ENCODE peak calls at places on chromosome 5, in seven cellular contexts. A is neuronal stem cell, P is H9, C is IMR-90, L is mesenchymal stem cell, M is trophoblast cell, Z is mesendoderm. J is an unnamed sample.
A peak's percentile ranks its signal among the peaks of the same experiment; 100 is the strongest.

GRCh38 chr5:68288756-68289134 is 73.2 kb downstream of the PIK3R1 start:
- DNase-seq in L (peak; percentile 45), C (no peak), P (no peak), Z (peak; percentile 26), M (no peak), A (no peak), J (peak; percentile 54)

GRCh38 chr5:32461441-32462120 is 17.0 kb upstream of the ZFR start:
- DNase-seq in Z (no peak), L (no peak), P (no peak), A (no peak), M (no peak), C (peak; percentile 24), J (no peak)

GRCh38 chr5:1480217-1480616 is 35.0 kb upstream of the SLC6A3 start:
- DNase-seq in M (peak; percentile 92), A (no peak), P (no peak), Z (no peak), L (no peak), C (no peak), J (no peak)

GRCh38 chr5:32379421-32379820 is 65.1 kb downstream of the ZFR start:
- DNase-seq in A (no peak), L (no peak), Z (no peak), C (no peak), M (no peak), P (no peak), J (no peak)

GRCh38 chr5:11595045-11595444 is 309.2 kb downstream of the CTNND2 start:
- DNase-seq in L (no peak), Z (peak; percentile 12), A (no peak), C (no peak), M (no peak), P (no peak), J (no peak)

GRCh38 chr5:136007271-136007670 is 21.5 kb upstream of the TGFBI start:
- DNase-seq in Z (no peak), C (no peak), L (peak; percentile 79), M (no peak), P (no peak), A (no peak), J (no peak)

GRCh38 chr5:74507596-74507995 is 132.9 kb downstream of the ENC1 start:
- DNase-seq in C (no peak), A (no peak), Z (peak; percentile 89), L (no peak), M (no peak), P (no peak), J (no peak)

GRCh38 chr5:57717555-57717954 is 234.9 kb upstream of the ACTBL2 start:
- DNase-seq in M (no peak), P (no peak), A (no peak), C (no peak), Z (no peak), L (no peak), J (no peak)

GRCh38 chr5:172658869-172659513 is 17.9 kb downstream of the NEURL1B start:
- DNase-seq in C (peak; percentile 46), A (no peak), P (no peak), L (peak; percentile 48), M (no peak), Z (no peak), J (no peak)

GRCh38 chr5:159571501-159572244 is 241.4 kb upstream of the IL12B start:
- DNase-seq in Z (peak; percentile 78), P (no peak), C (no peak), L (no peak), A (no peak), M (peak; percentile 94), J (no peak)

GRCh38 chr5:9698125-9698848 is 68.1 kb upstream of the TAS2R1 start:
- DNase-seq in A (no peak), M (peak; percentile 51), P (no peak), C (peak; percentile 71), L (peak; percentile 67), Z (no peak), J (no peak)

GRCh38 chr5:94707359-94707758 is 88.9 kb downstream of the SLF1 start:
- DNase-seq in Z (no peak), C (peak; percentile 45), A (no peak), P (no peak), L (no peak), M (no peak), J (no peak)

GRCh38 chr5:138492552-138493045 is 27.3 kb downstream of the EGR1 start:
- DNase-seq in L (no peak), A (no peak), M (no peak), Z (no peak), P (no peak), C (no peak), J (no peak)

GRCh38 chr5:31824886-31825774 is 186.2 kb downstream of the PDZD2 start:
- DNase-seq in L (peak; percentile 67), C (peak; percentile 59), M (peak; percentile 65), Z (peak; percentile 71), A (peak; percentile 29), P (peak; percentile 60), J (peak; percentile 63)

GRCh38 chr5:9201011-9201410 is 344.9 kb downstream of the SEMA5A start:
- DNase-seq in A (no peak), M (no peak), Z (no peak), L (no peak), P (no peak), C (no peak), J (no peak)

GRCh38 chr5:120137582-120137981 is 326.5 kb upstream of the PRR16 start:
- DNase-seq in P (no peak), A (no peak), M (no peak), C (no peak), Z (no peak), L (no peak), J (no peak)

DNA sequence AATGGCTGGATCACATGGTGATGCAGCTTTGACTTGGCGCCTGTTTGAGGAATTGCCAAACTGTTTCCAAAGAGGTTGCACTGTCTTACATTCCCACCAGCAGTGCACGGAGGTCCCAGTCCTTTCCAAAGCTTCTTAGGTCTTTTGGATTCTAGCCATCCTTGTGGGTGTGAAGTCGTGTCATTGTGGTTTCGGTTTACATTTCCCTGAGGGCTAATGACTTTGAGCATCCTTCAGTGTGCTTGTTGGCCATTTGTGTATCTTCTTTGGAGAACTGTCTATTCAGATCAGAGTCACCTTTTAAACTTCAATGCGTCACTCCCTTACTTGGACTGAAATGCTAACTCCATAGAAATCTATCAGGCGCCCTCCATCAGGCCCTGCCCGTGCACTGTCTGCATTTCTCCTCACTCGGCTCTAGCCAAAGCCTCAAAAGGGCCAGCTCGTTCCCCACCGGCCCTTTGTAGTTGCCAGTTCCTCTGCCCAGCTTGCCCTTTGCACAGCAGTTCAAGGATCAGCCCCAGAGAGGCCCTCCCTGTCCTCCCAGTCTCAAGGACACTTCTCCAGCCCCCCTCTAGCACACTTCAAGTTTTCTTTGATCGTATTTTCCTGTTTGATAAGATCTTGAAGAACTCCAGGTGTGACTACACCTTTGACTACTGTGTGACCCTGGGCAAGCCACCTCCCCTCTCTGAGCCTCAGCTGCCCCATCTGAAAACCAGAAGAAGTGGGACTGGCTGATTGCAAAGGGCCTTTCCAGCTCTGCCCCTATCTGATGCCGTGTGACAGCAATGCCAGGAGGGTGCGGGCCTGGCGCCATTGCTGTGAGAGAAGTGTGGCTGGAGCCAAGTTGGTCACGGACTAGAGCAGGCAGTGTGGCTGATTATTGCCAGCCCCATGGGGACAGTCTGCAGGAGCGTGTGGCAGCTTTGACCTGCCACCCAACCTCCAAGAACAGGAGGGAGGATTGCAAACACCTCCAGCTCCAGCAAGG is 5.6 kb downstream of the HRH2 start:
- DNase-seq in A (no peak), P (no peak), C (no peak), M (no peak), Z (peak; percentile 13), L (no peak), J (no peak)
- H2AK5ac ChIP-seq in A (no peak overlapping the region), P (no peak overlapping the region), C (no peak overlapping the region), M (no peak overlapping the region), Z (no peak overlapping the region), L (no peak overlapping the region), J (no peak overlapping the region)

GRCh38 chr5:122426301-122426700 is 114.3 kb downstream of the SNCAIP start:
- DNase-seq in C (no peak), Z (no peak), M (no peak), L (no peak), A (no peak), P (no peak), J (no peak)
- H2AK5ac ChIP-seq in C (no peak overlapping the region), Z (no peak overlapping the region), M (no peak overlapping the region), L (no peak overlapping the region), A (no peak overlapping the region), P (no peak overlapping the region), J (no peak overlapping the region)

DNA sequence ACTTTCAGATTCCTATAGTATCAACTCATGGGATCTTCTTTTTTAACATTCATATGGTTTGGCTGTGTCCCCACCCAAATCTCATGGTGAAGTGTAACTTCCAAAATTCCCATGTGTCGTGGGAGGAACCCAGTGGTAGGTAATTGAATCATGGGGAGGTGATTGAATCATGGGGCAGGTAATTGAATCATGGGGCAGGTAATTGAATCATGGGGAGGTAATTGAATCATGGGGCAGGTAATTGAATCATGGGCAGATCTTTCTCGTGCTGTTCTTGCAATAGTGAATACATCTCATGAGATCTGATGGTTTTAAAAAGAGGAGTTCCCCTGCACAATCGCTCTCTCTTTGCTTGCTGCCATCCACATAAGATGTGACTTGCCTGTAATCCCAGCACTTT is 21.8 kb upstream of the AGGF1 start:
- DNase-seq in L (no peak), A (no peak), Z (no peak), C (no peak), P (no peak), M (no peak), J (no peak)
- H2AK5ac ChIP-seq in L (no peak overlapping the region), A (no peak overlapping the region), Z (no peak overlapping the region), C (no peak overlapping the region), P (no peak overlapping the region), M (no peak overlapping the region), J (no peak overlapping the region)

GRCh38 chr5:81117566-81117965 is 115.6 kb upstream of the CKMT2 start:
- DNase-seq in P (no peak), Z (no peak), A (no peak), L (no peak), M (peak; percentile 66), C (no peak), J (no peak)
- H2AK5ac ChIP-seq in P (no peak overlapping the region), Z (no peak overlapping the region), A (no peak overlapping the region), L (no peak overlapping the region), M (no peak overlapping the region), C (no peak overlapping the region), J (no peak overlapping the region)

GRCh38 chr5:17374157-17374556 is 123.9 kb upstream of the TAF11L2 start:
- DNase-seq in A (no peak), C (peak; percentile 61), Z (peak; percentile 41), P (no peak), M (no peak), L (no peak), J (no peak)
- H2AK5ac ChIP-seq in A (no peak overlapping the region), C (no peak overlapping the region), Z (no peak overlapping the region), P (no peak overlapping the region), M (no peak overlapping the region), L (no peak overlapping the region), J (no peak overlapping the region)

GRCh38 chr5:28468121-28468520 is 1429.7 kb upstream of the CDH9 start:
- DNase-seq in M (no peak), Z (no peak), P (no peak), A (no peak), L (peak; percentile 0), C (no peak), J (no peak)
- H2AK5ac ChIP-seq in M (no peak overlapping the region), Z (no peak overlapping the region), P (no peak overlapping the region), A (no peak overlapping the region), L (no peak overlapping the region), C (no peak overlapping the region), J (no peak overlapping the region)

GRCh38 chr5:137105351-137105750 is 393.8 kb downstream of the SPOCK1 start:
- DNase-seq in A (no peak), C (no peak), L (no peak), P (no peak), Z (no peak), M (no peak), J (no peak)
- H2AK5ac ChIP-seq in A (no peak overlapping the region), C (no peak overlapping the region), L (no peak overlapping the region), P (no peak overlapping the region), Z (no peak overlapping the region), M (no peak overlapping the region), J (no peak overlapping the region)